ENCODE peak calls at places on chromosomes 12 and 14, in ten cellular contexts. One of them, this sample, is unnamed.
A peak's percentile ranks its signal among the peaks of the same experiment; 100 is the strongest.

GRCh38 chr12:66971816-66972215 is 292.9 kb upstream of the GRIP1 start:
- DNase-seq in NCI-H748 treated with DMSO at 0.1 percent for 48 hours: no peak
- DNase-seq in CD4-positive, alpha-beta T cell: no peak
- DNase-seq in RPMI8226: no peak
- DNase-seq in GM23248: no peak
- DNase-seq in activated CD4-positive, CD25-positive, alpha-beta regulatory T cell treated with anti-CD3 and anti-CD28 coated beads, Interleukin-2, amount 50 U/mL, for 72 hours: no peak
- DNase-seq in CD14-positive monocyte: no peak
- DNase-seq in GM06990: no peak
- DNase-seq in left cardiac atrium: no peak
- DNase-seq in LoVo: no peak
- DNase-seq in this sample: no peak

GRCh38 chr14:65414961-65415589 is 2.5 kb downstream of the FUT8 start:
- DNase-seq in LoVo: peak; percentile 33
- DNase-seq in CD14-positive monocyte: no peak
- DNase-seq in RPMI8226: peak; percentile 18
- DNase-seq in GM06990: no peak
- DNase-seq in CD4-positive, alpha-beta T cell: no peak
- DNase-seq in NCI-H748 treated with DMSO at 0.1 percent for 48 hours: peak; percentile 53
- DNase-seq in left cardiac atrium: no peak
- DNase-seq in GM23248: peak; percentile 80
- DNase-seq in activated CD4-positive, CD25-positive, alpha-beta regulatory T cell treated with anti-CD3 and anti-CD28 coated beads, Interleukin-2, amount 50 U/mL, for 72 hours: no peak
- DNase-seq in this sample: no peak

GRCh38 chr12:93634416-93634815 is 42.8 kb upstream of the CRADD start:
- DNase-seq in CD4-positive, alpha-beta T cell: no peak
- DNase-seq in GM06990: no peak
- DNase-seq in RPMI8226: no peak
- DNase-seq in left cardiac atrium: no peak
- DNase-seq in LoVo: no peak
- DNase-seq in GM23248: peak; percentile 83
- DNase-seq in activated CD4-positive, CD25-positive, alpha-beta regulatory T cell treated with anti-CD3 and anti-CD28 coated beads, Interleukin-2, amount 50 U/mL, for 72 hours: no peak
- DNase-seq in NCI-H748 treated with DMSO at 0.1 percent for 48 hours: no peak
- DNase-seq in CD14-positive monocyte: no peak
- DNase-seq in this sample: no peak

GRCh38 chr12:51937941-51938340 is 13.6 kb upstream of the ACVR1B start:
- DNase-seq in activated CD4-positive, CD25-positive, alpha-beta regulatory T cell treated with anti-CD3 and anti-CD28 coated beads, Interleukin-2, amount 50 U/mL, for 72 hours: no peak
- DNase-seq in RPMI8226: no peak
- DNase-seq in GM06990: no peak
- DNase-seq in CD4-positive, alpha-beta T cell: no peak
- DNase-seq in left cardiac atrium: no peak
- DNase-seq in CD14-positive monocyte: no peak
- DNase-seq in LoVo: no peak
- DNase-seq in GM23248: no peak
- DNase-seq in NCI-H748 treated with DMSO at 0.1 percent for 48 hours: no peak
- DNase-seq in this sample: no peak

GRCh38 chr14:74975059-74975810 is 19.8 kb upstream of the PGF start:
- DNase-seq in left cardiac atrium: peak; percentile 89
- DNase-seq in GM23248: no peak
- DNase-seq in LoVo: no peak
- DNase-seq in activated CD4-positive, CD25-positive, alpha-beta regulatory T cell treated with anti-CD3 and anti-CD28 coated beads, Interleukin-2, amount 50 U/mL, for 72 hours: no peak
- DNase-seq in NCI-H748 treated with DMSO at 0.1 percent for 48 hours: no peak
- DNase-seq in CD14-positive monocyte: no peak
- DNase-seq in GM06990: no peak
- DNase-seq in CD4-positive, alpha-beta T cell: no peak
- DNase-seq in RPMI8226: no peak
- DNase-seq in this sample: peak; percentile 67

GRCh38 chr12:24742378-24742777 is 206.5 kb downstream of the BCAT1 start:
- DNase-seq in LoVo: no peak
- DNase-seq in activated CD4-positive, CD25-positive, alpha-beta regulatory T cell treated with anti-CD3 and anti-CD28 coated beads, Interleukin-2, amount 50 U/mL, for 72 hours: no peak
- DNase-seq in CD4-positive, alpha-beta T cell: no peak
- DNase-seq in CD14-positive monocyte: peak; percentile 70
- DNase-seq in RPMI8226: peak; percentile 48
- DNase-seq in GM06990: peak; percentile 37
- DNase-seq in left cardiac atrium: no peak
- DNase-seq in NCI-H748 treated with DMSO at 0.1 percent for 48 hours: no peak
- DNase-seq in GM23248: no peak
- DNase-seq in this sample: no peak

GRCh38 chr14:91897121-91897701 is 29.9 kb upstream of the TC2N start:
- DNase-seq in CD14-positive monocyte: no peak
- DNase-seq in GM06990: no peak
- DNase-seq in GM23248: peak; percentile 93
- DNase-seq in NCI-H748 treated with DMSO at 0.1 percent for 48 hours: no peak
- DNase-seq in LoVo: no peak
- DNase-seq in CD4-positive, alpha-beta T cell: no peak
- DNase-seq in left cardiac atrium: peak; percentile 65
- DNase-seq in RPMI8226: no peak
- DNase-seq in activated CD4-positive, CD25-positive, alpha-beta regulatory T cell treated with anti-CD3 and anti-CD28 coated beads, Interleukin-2, amount 50 U/mL, for 72 hours: no peak
- DNase-seq in this sample: peak; percentile 89

GRCh38 chr12:116675339-116676107 is 62.3 kb downstream of the SPRING1 start:
- DNase-seq in GM06990: no peak
- DNase-seq in CD14-positive monocyte: no peak
- DNase-seq in CD4-positive, alpha-beta T cell: no peak
- DNase-seq in LoVo: no peak
- DNase-seq in left cardiac atrium: no peak
- DNase-seq in RPMI8226: no peak
- DNase-seq in NCI-H748 treated with DMSO at 0.1 percent for 48 hours: peak; percentile 22
- DNase-seq in GM23248: no peak
- DNase-seq in activated CD4-positive, CD25-positive, alpha-beta regulatory T cell treated with anti-CD3 and anti-CD28 coated beads, Interleukin-2, amount 50 U/mL, for 72 hours: no peak
- DNase-seq in this sample: no peak

GRCh38 chr12:80553316-80553715 is 109.3 kb downstream of the PTPRQ start:
- DNase-seq in GM06990: no peak
- DNase-seq in CD4-positive, alpha-beta T cell: no peak
- DNase-seq in CD14-positive monocyte: no peak
- DNase-seq in RPMI8226: no peak
- DNase-seq in LoVo: peak; percentile 28
- DNase-seq in activated CD4-positive, CD25-positive, alpha-beta regulatory T cell treated with anti-CD3 and anti-CD28 coated beads, Interleukin-2, amount 50 U/mL, for 72 hours: no peak
- DNase-seq in NCI-H748 treated with DMSO at 0.1 percent for 48 hours: no peak
- DNase-seq in GM23248: peak; percentile 94
- DNase-seq in left cardiac atrium: no peak
- DNase-seq in this sample: no peak

GRCh38 chr12:63294327-63294632 is 143.3 kb upstream of the AVPR1A start:
- DNase-seq in GM23248: peak; percentile 73
- DNase-seq in left cardiac atrium: no peak
- DNase-seq in RPMI8226: no peak
- DNase-seq in GM06990: no peak
- DNase-seq in activated CD4-positive, CD25-positive, alpha-beta regulatory T cell treated with anti-CD3 and anti-CD28 coated beads, Interleukin-2, amount 50 U/mL, for 72 hours: no peak
- DNase-seq in CD4-positive, alpha-beta T cell: no peak
- DNase-seq in CD14-positive monocyte: no peak
- DNase-seq in NCI-H748 treated with DMSO at 0.1 percent for 48 hours: no peak
- DNase-seq in LoVo: peak; percentile 70
- DNase-seq in this sample: no peak

GRCh38 chr14:28375295-28375694 is 391.3 kb upstream of the FOXG1 start:
- DNase-seq in CD4-positive, alpha-beta T cell: no peak
- DNase-seq in GM23248: no peak
- DNase-seq in CD14-positive monocyte: no peak
- DNase-seq in left cardiac atrium: no peak
- DNase-seq in RPMI8226: peak; percentile 16
- DNase-seq in LoVo: peak; percentile 11
- DNase-seq in activated CD4-positive, CD25-positive, alpha-beta regulatory T cell treated with anti-CD3 and anti-CD28 coated beads, Interleukin-2, amount 50 U/mL, for 72 hours: no peak
- DNase-seq in GM06990: no peak
- DNase-seq in NCI-H748 treated with DMSO at 0.1 percent for 48 hours: no peak
- DNase-seq in this sample: no peak

GRCh38 chr12:104790296-104791125 is 167.6 kb downstream of the SLC41A2 start:
- DNase-seq in GM06990: peak; percentile 34
- DNase-seq in activated CD4-positive, CD25-positive, alpha-beta regulatory T cell treated with anti-CD3 and anti-CD28 coated beads, Interleukin-2, amount 50 U/mL, for 72 hours: peak; percentile 60
- DNase-seq in GM23248: peak; percentile 21
- DNase-seq in CD14-positive monocyte: peak; percentile 47
- DNase-seq in LoVo: peak; percentile 57
- DNase-seq in left cardiac atrium: peak; percentile 63
- DNase-seq in RPMI8226: peak; percentile 39
- DNase-seq in NCI-H748 treated with DMSO at 0.1 percent for 48 hours: no peak
- DNase-seq in CD4-positive, alpha-beta T cell: peak; percentile 38
- DNase-seq in this sample: peak; percentile 26

This sample was measured in body of pancreas.